ENCODE peak calls at places on chromosome X, in five cellular contexts. O is left ventricle myocardium inferior, Y is hepatocyte, B is left lung, Z is uterus. A is an unnamed sample.

GRCh38 chrX:43969504-43970501 is 3.4 kb downstream of the NDP start:
- DNase-seq in O (no peak), Y (no peak), B (no peak), Z (no peak), A (no peak)

GRCh38 chrX:12977761-12978204 is 2.9 kb downstream of the TMSB4X start:
- DNase-seq in O (no peak), Y (no peak), B (no peak), Z (no peak), A (no peak)

GRCh38 chrX:44400588-44400987 is 57.1 kb upstream of the EFHC2 start:
- DNase-seq in O (no peak), Y (peak), B (peak), Z (no peak), A (peak)

GRCh38 chrX:57680160-57680559 is at the start of gene NLRP2B:
- DNase-seq in O (no peak), Y (no peak), B (no peak), Z (no peak), A (no peak)

GRCh38 chrX:153885968-153886903 is at the start of gene L1CAM:
- DNase-seq in O (no peak), Y (no peak), B (no peak), Z (no peak), A (no peak)

GRCh38 chrX:112108145-112108544 is 25.6 kb upstream of the TRPC5 start:
- DNase-seq in O (no peak), Y (no peak), B (no peak), Z (no peak), A (no peak)

GRCh38 chrX:32269877-32270276 is 941.5 kb downstream of the DMD start:
- DNase-seq in O (no peak), Y (no peak), B (no peak), Z (no peak), A (no peak)

GRCh38 chrX:46758163-46758955 is 559 bp downstream of the SLC9A7 start:
- DNase-seq in O (no peak), Y (peak), B (no peak), Z (no peak), A (no peak)

GRCh38 chrX:130247996-130248395 is 20.7 kb downstream of the ZNF280C start:
- DNase-seq in O (no peak), Y (no peak), B (no peak), Z (no peak), A (no peak)

DNA sequence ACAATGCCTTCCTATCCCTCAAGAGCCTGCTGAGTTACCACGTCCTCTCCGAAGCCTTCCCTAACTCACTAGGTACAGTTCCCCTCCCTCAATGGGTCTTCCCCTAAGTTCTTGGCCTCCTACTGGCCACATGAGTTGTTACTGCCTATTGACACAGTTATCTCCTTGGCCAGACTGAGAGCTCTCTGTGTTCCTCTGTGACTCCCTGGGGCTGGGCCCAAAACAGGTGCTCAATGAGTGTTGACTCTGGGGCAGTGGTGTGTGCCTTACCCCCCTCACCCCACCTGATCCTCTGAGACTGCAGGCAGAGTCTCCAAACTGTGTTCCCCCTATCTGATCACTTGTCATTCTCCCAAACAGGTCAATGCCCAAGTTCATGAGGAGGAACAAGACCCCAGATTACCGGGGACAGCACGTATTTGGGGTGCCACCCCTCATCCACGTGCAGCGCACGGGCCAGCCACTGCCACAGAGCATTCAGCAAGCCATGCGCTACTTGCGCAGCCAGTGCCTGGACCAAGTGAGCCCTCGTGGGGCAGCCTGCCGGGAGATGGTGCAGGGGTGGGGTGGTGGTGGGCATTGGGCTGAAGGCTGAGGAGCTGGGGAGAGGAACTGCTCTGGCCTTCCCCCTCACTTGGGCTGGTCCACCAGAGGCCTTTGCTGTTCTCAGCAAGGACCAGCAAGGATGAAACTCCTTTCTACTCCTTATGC is 72.6 kb downstream of the STARD8 start:
- DNase-seq in O (no peak), Y (no peak), B (peak), Z (no peak), A (no peak)
- TF ChIP-seq CTCF in O (peak), Y (no peak), B (no peak), Z (peak), A (no peak)

DNA sequence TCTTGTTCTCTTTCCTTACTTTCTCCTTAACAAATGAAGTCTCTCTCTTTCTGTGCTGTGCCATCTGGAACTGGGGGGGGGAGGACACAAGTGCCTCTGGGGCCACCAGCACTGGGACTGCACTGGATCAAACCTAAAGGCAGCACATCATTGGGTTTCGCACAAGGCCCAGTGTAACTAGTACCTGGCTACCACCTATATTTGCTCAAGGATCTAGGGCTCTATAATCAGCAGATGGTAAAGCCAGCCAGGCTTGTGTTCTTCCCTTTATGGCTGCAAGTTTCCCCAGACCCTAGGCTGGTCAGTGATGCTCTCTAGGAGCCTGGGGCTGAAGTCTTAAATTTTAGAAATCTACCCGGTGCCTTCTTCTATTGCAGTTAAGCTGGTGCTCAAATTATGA is 40.1 kb downstream of the RTL3 start:
- DNase-seq in O (no peak), Y (no peak), B (no peak), Z (no peak), A (no peak)
- H3K27ac ChIP-seq in O (no peak), Y (no peak), B (no peak), Z (no peak), A (no peak)

GRCh38 chrX:38664285-38664684 is 102.9 kb downstream of the TSPAN7 start:
- DNase-seq in O (no peak), Y (peak), B (no peak), Z (no peak), A (peak)
- TF ChIP-seq CTCF in O (peak), Y (peak), B (peak), Z (peak), A (peak)

GRCh38 chrX:9495496-9495895 is 30.6 kb downstream of the TBL1X start:
- DNase-seq in O (no peak), Y (no peak), B (no peak), Z (no peak), A (no peak)
- H3K27ac ChIP-seq in O (no peak), Y (no peak), B (no peak), Z (peak), A (no peak)

DNA sequence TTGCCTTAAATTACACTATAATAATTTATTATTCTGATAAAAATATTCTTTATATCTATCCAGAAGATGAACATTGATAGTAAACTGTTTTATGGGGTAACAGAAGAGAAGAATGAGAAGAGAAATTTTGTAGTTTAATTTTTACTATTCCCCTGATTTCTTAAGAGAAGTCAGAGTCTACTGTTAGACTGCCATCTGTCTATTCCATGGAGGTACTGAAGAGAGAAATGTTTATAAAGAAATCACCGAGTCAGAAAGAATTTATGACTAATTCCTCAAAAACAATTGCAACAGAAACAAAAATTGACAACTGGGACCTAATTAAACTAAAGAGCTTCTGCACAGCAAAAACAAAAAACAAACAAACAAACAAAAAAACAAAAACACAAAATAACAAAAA is 149.9 kb downstream of the FGF16 start:
- DNase-seq in O (no peak), Y (no peak), B (no peak), Z (no peak), A (peak)
- TF ChIP-seq CTCF in O (peak), Y (peak), B (no peak), Z (peak), A (peak)

DNA sequence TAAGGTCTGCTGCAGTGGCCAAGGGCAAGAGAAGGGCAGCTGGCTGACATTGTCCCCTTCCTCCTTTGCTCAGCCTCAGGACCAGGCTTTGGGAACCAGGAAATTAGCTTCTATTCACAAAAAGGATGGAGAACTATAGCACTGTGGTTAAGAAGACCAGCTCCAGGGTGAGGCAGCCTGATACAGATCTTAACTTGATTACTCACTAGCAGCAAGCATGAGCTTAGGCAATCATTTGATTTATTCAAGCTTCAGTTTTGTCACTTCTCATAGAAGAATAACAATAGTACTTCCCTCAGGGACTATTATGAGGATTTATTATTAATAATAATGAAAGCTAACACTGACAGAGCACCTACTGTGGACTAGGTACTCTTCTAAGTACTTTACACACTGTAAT is 130.6 kb upstream of the PAK3 start:
- DNase-seq in O (no peak), Y (no peak), B (no peak), Z (no peak), A (no peak)
- H3K27ac ChIP-seq in O (no peak), Y (no peak), B (no peak), Z (no peak), A (no peak)

GRCh38 chrX:136273986-136274385 is 22.8 kb upstream of the MAP7D3 start:
- DNase-seq in O (no peak), Y (peak), B (no peak), Z (no peak), A (no peak)

GRCh38 chrX:136269921-136270320 is 18.7 kb upstream of the MAP7D3 start:
- DNase-seq in O (no peak), Y (no peak), B (no peak), Z (no peak), A (no peak)

GRCh38 chrX:136271300-136271699 is 20.1 kb upstream of the MAP7D3 start:
- DNase-seq in O (no peak), Y (no peak), B (no peak), Z (no peak), A (no peak)

GRCh38 chrX:136275553-136275952 is 24.4 kb upstream of the MAP7D3 start:
- DNase-seq in O (no peak), Y (peak), B (no peak), Z (no peak), A (no peak)

DNA sequence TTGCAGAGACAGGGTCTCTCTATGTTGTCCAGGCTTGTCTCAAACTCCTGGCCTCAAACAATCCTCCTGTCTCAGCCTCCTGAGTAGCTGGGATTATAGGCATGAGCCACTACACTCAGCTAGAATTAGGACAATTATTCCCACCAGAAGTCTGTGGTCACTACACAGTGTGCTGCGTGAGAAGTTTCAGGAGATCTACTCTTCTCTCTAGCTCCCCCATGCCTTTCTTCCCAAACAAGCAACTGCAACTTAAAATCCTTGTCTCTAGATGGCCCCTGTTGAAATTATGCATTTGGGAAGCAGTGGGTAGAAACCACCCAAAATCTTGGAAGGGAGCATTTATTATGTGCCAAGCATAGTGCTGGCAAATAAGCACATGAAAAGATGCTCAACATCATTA is 21.1 kb upstream of the MAP7D3 start:
- DNase-seq in O (no peak), Y (no peak), B (no peak), Z (no peak), A (no peak)
- TF ChIP-seq CTCF in O (no peak), Y (no peak), B (no peak), Z (no peak), A (peak)

DNA sequence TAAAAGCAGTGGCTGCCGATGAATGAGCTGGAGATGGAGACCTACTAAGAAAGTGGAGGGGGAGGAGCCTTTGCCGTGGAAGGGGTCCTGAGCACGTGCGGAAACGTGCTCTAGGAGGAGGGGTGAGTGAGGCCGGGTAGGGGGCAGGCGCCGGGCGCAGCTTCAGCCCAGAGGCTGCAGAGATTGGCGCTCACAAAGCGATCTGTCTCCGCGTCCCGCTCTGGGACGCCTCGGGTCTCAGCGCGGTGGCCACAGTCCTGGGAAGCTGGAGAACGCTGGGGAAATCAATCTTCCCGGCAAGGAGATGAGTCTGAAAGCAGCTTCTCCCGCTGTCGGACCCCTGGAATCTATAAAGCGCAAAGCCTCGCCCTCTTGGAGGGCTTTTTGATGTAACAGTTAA is 460 bp upstream of the ARHGAP6 start:
- DNase-seq in O (no peak), Y (peak), B (no peak), Z (peak), A (no peak)
- H3K27ac ChIP-seq in O (no peak), Y (peak), B (no peak), Z (peak), A (no peak)

A was measured in foreskin keratinocyte.